ENCODE peak calls at places on chromosomes 7 and 10, in eight cellular contexts. One of them, this sample, is unnamed.

GRCh38 chr7:13262929-13263530 is 575.6 kb downstream of the ARL4A start:
- DNase-seq in lower leg skin: no peak
- DNase-seq in HuH-7: peak; percentile 10
- DNase-seq in Peyer's patch: no peak
- DNase-seq in hepatic stellate cell: peak; percentile 5
- DNase-seq in COR-L47: peak; percentile 19
- DNase-seq in stimulated activated CD8-positive, alpha-beta memory T cell treated with anti-CD3 and anti-CD28 coated beads, Interleukin-15, amount 100 ng/mL, for 24 hours: no peak
- DNase-seq in activated naive CD8-positive, alpha-beta T cell treated with anti-CD3 and anti-CD28 coated beads, Interleukin-2, amount 50 U/mL, for 24 hours: no peak
- DNase-seq in this sample: peak; percentile 20

GRCh38 chr10:91856637-91857036 is 52.6 kb downstream of the FGFBP3 start:
- DNase-seq in hepatic stellate cell: no peak
- DNase-seq in COR-L47: no peak
- DNase-seq in Peyer's patch: no peak
- DNase-seq in stimulated activated CD8-positive, alpha-beta memory T cell treated with anti-CD3 and anti-CD28 coated beads, Interleukin-15, amount 100 ng/mL, for 24 hours: no peak
- DNase-seq in lower leg skin: no peak
- DNase-seq in HuH-7: no peak
- DNase-seq in activated naive CD8-positive, alpha-beta T cell treated with anti-CD3 and anti-CD28 coated beads, Interleukin-2, amount 50 U/mL, for 24 hours: no peak
- DNase-seq in this sample: peak; percentile 8

GRCh38 chr10:2817923-2818322 is 249.4 kb upstream of the PFKP start:
- DNase-seq in activated naive CD8-positive, alpha-beta T cell treated with anti-CD3 and anti-CD28 coated beads, Interleukin-2, amount 50 U/mL, for 24 hours: no peak
- DNase-seq in Peyer's patch: no peak
- DNase-seq in lower leg skin: no peak
- DNase-seq in HuH-7: no peak
- DNase-seq in COR-L47: no peak
- DNase-seq in hepatic stellate cell: no peak
- DNase-seq in stimulated activated CD8-positive, alpha-beta memory T cell treated with anti-CD3 and anti-CD28 coated beads, Interleukin-15, amount 100 ng/mL, for 24 hours: no peak
- DNase-seq in this sample: no peak

GRCh38 chr7:138934861-138935260 is 46.3 kb downstream of the KIAA1549 start:
- DNase-seq in stimulated activated CD8-positive, alpha-beta memory T cell treated with anti-CD3 and anti-CD28 coated beads, Interleukin-15, amount 100 ng/mL, for 24 hours: no peak
- DNase-seq in COR-L47: no peak
- DNase-seq in hepatic stellate cell: no peak
- DNase-seq in Peyer's patch: no peak
- DNase-seq in lower leg skin: no peak
- DNase-seq in activated naive CD8-positive, alpha-beta T cell treated with anti-CD3 and anti-CD28 coated beads, Interleukin-2, amount 50 U/mL, for 24 hours: no peak
- DNase-seq in HuH-7: no peak
- DNase-seq in this sample: no peak

GRCh38 chr7:102836206-102836938 is 76.4 kb upstream of the LRRC17 start:
- DNase-seq in stimulated activated CD8-positive, alpha-beta memory T cell treated with anti-CD3 and anti-CD28 coated beads, Interleukin-15, amount 100 ng/mL, for 24 hours: no peak
- DNase-seq in activated naive CD8-positive, alpha-beta T cell treated with anti-CD3 and anti-CD28 coated beads, Interleukin-2, amount 50 U/mL, for 24 hours: no peak
- DNase-seq in HuH-7: no peak
- DNase-seq in COR-L47: no peak
- DNase-seq in hepatic stellate cell: peak; percentile 61
- DNase-seq in lower leg skin: no peak
- DNase-seq in Peyer's patch: no peak
- DNase-seq in this sample: no peak

GRCh38 chr10:95242581-95243317 is 48.1 kb downstream of the PDLIM1 start:
- DNase-seq in lower leg skin: no peak
- DNase-seq in COR-L47: peak; percentile 11
- DNase-seq in Peyer's patch: no peak
- DNase-seq in hepatic stellate cell: peak; percentile 47
- DNase-seq in activated naive CD8-positive, alpha-beta T cell treated with anti-CD3 and anti-CD28 coated beads, Interleukin-2, amount 50 U/mL, for 24 hours: peak; percentile 37
- DNase-seq in stimulated activated CD8-positive, alpha-beta memory T cell treated with anti-CD3 and anti-CD28 coated beads, Interleukin-15, amount 100 ng/mL, for 24 hours: no peak
- DNase-seq in HuH-7: peak; percentile 53
- DNase-seq in this sample: peak; percentile 56

GRCh38 chr10:88707429-88708110 is 1.5 kb downstream of the LIPK start:
- DNase-seq in HuH-7: no peak
- DNase-seq in COR-L47: no peak
- DNase-seq in stimulated activated CD8-positive, alpha-beta memory T cell treated with anti-CD3 and anti-CD28 coated beads, Interleukin-15, amount 100 ng/mL, for 24 hours: no peak
- DNase-seq in lower leg skin: no peak
- DNase-seq in Peyer's patch: no peak
- DNase-seq in activated naive CD8-positive, alpha-beta T cell treated with anti-CD3 and anti-CD28 coated beads, Interleukin-2, amount 50 U/mL, for 24 hours: peak; percentile 10
- DNase-seq in hepatic stellate cell: peak; percentile 6
- DNase-seq in this sample: no peak

GRCh38 chr10:6721480-6721879 is 141.4 kb upstream of the PRKCQ start:
- DNase-seq in stimulated activated CD8-positive, alpha-beta memory T cell treated with anti-CD3 and anti-CD28 coated beads, Interleukin-15, amount 100 ng/mL, for 24 hours: no peak
- DNase-seq in lower leg skin: peak; percentile 46
- DNase-seq in Peyer's patch: peak; percentile 49
- DNase-seq in activated naive CD8-positive, alpha-beta T cell treated with anti-CD3 and anti-CD28 coated beads, Interleukin-2, amount 50 U/mL, for 24 hours: no peak
- DNase-seq in hepatic stellate cell: no peak
- DNase-seq in HuH-7: no peak
- DNase-seq in COR-L47: no peak
- DNase-seq in this sample: no peak

GRCh38 chr7:69780377-69780776 is 182.1 kb downstream of the AUTS2 start:
- DNase-seq in stimulated activated CD8-positive, alpha-beta memory T cell treated with anti-CD3 and anti-CD28 coated beads, Interleukin-15, amount 100 ng/mL, for 24 hours: no peak
- DNase-seq in Peyer's patch: no peak
- DNase-seq in lower leg skin: no peak
- DNase-seq in activated naive CD8-positive, alpha-beta T cell treated with anti-CD3 and anti-CD28 coated beads, Interleukin-2, amount 50 U/mL, for 24 hours: no peak
- DNase-seq in COR-L47: peak; percentile 86
- DNase-seq in hepatic stellate cell: no peak
- DNase-seq in HuH-7: no peak
- DNase-seq in this sample: peak; percentile 97

GRCh38 chr10:88764110-88764509 is 4.3 kb downstream of the LIPN start:
- DNase-seq in activated naive CD8-positive, alpha-beta T cell treated with anti-CD3 and anti-CD28 coated beads, Interleukin-2, amount 50 U/mL, for 24 hours: no peak
- DNase-seq in Peyer's patch: no peak
- DNase-seq in lower leg skin: no peak
- DNase-seq in hepatic stellate cell: no peak
- DNase-seq in HuH-7: no peak
- DNase-seq in stimulated activated CD8-positive, alpha-beta memory T cell treated with anti-CD3 and anti-CD28 coated beads, Interleukin-15, amount 100 ng/mL, for 24 hours: no peak
- DNase-seq in COR-L47: no peak
- DNase-seq in this sample: no peak

GRCh38 chr10:117431160-117431559 is 55.9 kb upstream of the PDZD8 start:
- DNase-seq in lower leg skin: no peak
- DNase-seq in activated naive CD8-positive, alpha-beta T cell treated with anti-CD3 and anti-CD28 coated beads, Interleukin-2, amount 50 U/mL, for 24 hours: no peak
- DNase-seq in HuH-7: no peak
- DNase-seq in Peyer's patch: no peak
- DNase-seq in stimulated activated CD8-positive, alpha-beta memory T cell treated with anti-CD3 and anti-CD28 coated beads, Interleukin-15, amount 100 ng/mL, for 24 hours: no peak
- DNase-seq in COR-L47: no peak
- DNase-seq in hepatic stellate cell: no peak
- DNase-seq in this sample: no peak

GRCh38 chr10:114691442-114691941 is 33.4 kb upstream of the ABLIM1 start:
- DNase-seq in Peyer's patch: no peak
- DNase-seq in stimulated activated CD8-positive, alpha-beta memory T cell treated with anti-CD3 and anti-CD28 coated beads, Interleukin-15, amount 100 ng/mL, for 24 hours: no peak
- DNase-seq in lower leg skin: no peak
- DNase-seq in HuH-7: no peak
- DNase-seq in hepatic stellate cell: no peak
- DNase-seq in COR-L47: no peak
- DNase-seq in activated naive CD8-positive, alpha-beta T cell treated with anti-CD3 and anti-CD28 coated beads, Interleukin-2, amount 50 U/mL, for 24 hours: no peak
- DNase-seq in this sample: no peak

GRCh38 chr7:92179393-92179924 is 517 bp upstream of the LRRD1 start:
- DNase-seq in activated naive CD8-positive, alpha-beta T cell treated with anti-CD3 and anti-CD28 coated beads, Interleukin-2, amount 50 U/mL, for 24 hours: no peak
- DNase-seq in COR-L47: no peak
- DNase-seq in lower leg skin: no peak
- DNase-seq in hepatic stellate cell: peak; percentile 16
- DNase-seq in Peyer's patch: no peak
- DNase-seq in stimulated activated CD8-positive, alpha-beta memory T cell treated with anti-CD3 and anti-CD28 coated beads, Interleukin-15, amount 100 ng/mL, for 24 hours: no peak
- DNase-seq in HuH-7: peak; percentile 22
- DNase-seq in this sample: no peak

GRCh38 chr7:141866974-141867373 is 25.7 kb upstream of the PRSS37 start:
- DNase-seq in activated naive CD8-positive, alpha-beta T cell treated with anti-CD3 and anti-CD28 coated beads, Interleukin-2, amount 50 U/mL, for 24 hours: no peak
- DNase-seq in Peyer's patch: no peak
- DNase-seq in stimulated activated CD8-positive, alpha-beta memory T cell treated with anti-CD3 and anti-CD28 coated beads, Interleukin-15, amount 100 ng/mL, for 24 hours: no peak
- DNase-seq in hepatic stellate cell: no peak
- DNase-seq in COR-L47: no peak
- DNase-seq in HuH-7: no peak
- DNase-seq in lower leg skin: no peak
- DNase-seq in this sample: no peak

GRCh38 chr10:49738616-49739360 is 23.3 kb downstream of the OGDHL start:
- DNase-seq in Peyer's patch: no peak
- DNase-seq in COR-L47: no peak
- DNase-seq in hepatic stellate cell: no peak
- DNase-seq in stimulated activated CD8-positive, alpha-beta memory T cell treated with anti-CD3 and anti-CD28 coated beads, Interleukin-15, amount 100 ng/mL, for 24 hours: no peak
- DNase-seq in lower leg skin: no peak
- DNase-seq in activated naive CD8-positive, alpha-beta T cell treated with anti-CD3 and anti-CD28 coated beads, Interleukin-2, amount 50 U/mL, for 24 hours: no peak
- DNase-seq in HuH-7: no peak
- DNase-seq in this sample: no peak

GRCh38 chr10:88089498-88089897 is 226.1 kb downstream of the PTEN start:
- DNase-seq in HuH-7: no peak
- DNase-seq in activated naive CD8-positive, alpha-beta T cell treated with anti-CD3 and anti-CD28 coated beads, Interleukin-2, amount 50 U/mL, for 24 hours: no peak
- DNase-seq in stimulated activated CD8-positive, alpha-beta memory T cell treated with anti-CD3 and anti-CD28 coated beads, Interleukin-15, amount 100 ng/mL, for 24 hours: no peak
- DNase-seq in lower leg skin: no peak
- DNase-seq in COR-L47: peak; percentile 76
- DNase-seq in Peyer's patch: no peak
- DNase-seq in hepatic stellate cell: no peak
- DNase-seq in this sample: no peak

GRCh38 chr7:91348686-91349085 is 84.5 kb downstream of the FZD1 start:
- DNase-seq in stimulated activated CD8-positive, alpha-beta memory T cell treated with anti-CD3 and anti-CD28 coated beads, Interleukin-15, amount 100 ng/mL, for 24 hours: no peak
- DNase-seq in Peyer's patch: no peak
- DNase-seq in lower leg skin: no peak
- DNase-seq in activated naive CD8-positive, alpha-beta T cell treated with anti-CD3 and anti-CD28 coated beads, Interleukin-2, amount 50 U/mL, for 24 hours: no peak
- DNase-seq in COR-L47: no peak
- DNase-seq in HuH-7: no peak
- DNase-seq in hepatic stellate cell: peak; percentile 20
- DNase-seq in this sample: no peak

GRCh38 chr7:11341285-11341944 is 367.7 kb downstream of the PHF14 start:
- DNase-seq in stimulated activated CD8-positive, alpha-beta memory T cell treated with anti-CD3 and anti-CD28 coated beads, Interleukin-15, amount 100 ng/mL, for 24 hours: no peak
- DNase-seq in hepatic stellate cell: no peak
- DNase-seq in lower leg skin: no peak
- DNase-seq in COR-L47: peak; percentile 30
- DNase-seq in activated naive CD8-positive, alpha-beta T cell treated with anti-CD3 and anti-CD28 coated beads, Interleukin-2, amount 50 U/mL, for 24 hours: no peak
- DNase-seq in HuH-7: peak; percentile 5
- DNase-seq in Peyer's patch: no peak
- DNase-seq in this sample: peak; percentile 29

GRCh38 chr7:149741629-149742028 is 31.8 kb downstream of the ZNF467 start:
- DNase-seq in Peyer's patch: no peak
- DNase-seq in hepatic stellate cell: peak; percentile 53
- DNase-seq in stimulated activated CD8-positive, alpha-beta memory T cell treated with anti-CD3 and anti-CD28 coated beads, Interleukin-15, amount 100 ng/mL, for 24 hours: no peak
- DNase-seq in activated naive CD8-positive, alpha-beta T cell treated with anti-CD3 and anti-CD28 coated beads, Interleukin-2, amount 50 U/mL, for 24 hours: no peak
- DNase-seq in COR-L47: no peak
- DNase-seq in HuH-7: peak; percentile 67
- DNase-seq in lower leg skin: no peak
- DNase-seq in this sample: peak; percentile 53

GRCh38 chr7:126378642-126379041 is 874.1 kb downstream of the GRM8 start:
- DNase-seq in lower leg skin: no peak
- DNase-seq in HuH-7: no peak
- DNase-seq in COR-L47: no peak
- DNase-seq in activated naive CD8-positive, alpha-beta T cell treated with anti-CD3 and anti-CD28 coated beads, Interleukin-2, amount 50 U/mL, for 24 hours: no peak
- DNase-seq in stimulated activated CD8-positive, alpha-beta memory T cell treated with anti-CD3 and anti-CD28 coated beads, Interleukin-15, amount 100 ng/mL, for 24 hours: no peak
- DNase-seq in hepatic stellate cell: no peak
- DNase-seq in Peyer's patch: no peak
- DNase-seq in this sample: no peak

This sample was measured in NCI-H526.